ENCODE peak calls at places on chromosomes 12 and 14, in seven cellular contexts. T is WERI-Rb-1, H is RWPE2, L is neural progenitor cell, K is GM12878, B is lung, U is BJ. X is an unnamed sample.

GRCh38 chr14:96309907-96310330 is 53.2 kb downstream of the ATG2B start:
- DNase-seq in T (peak; percentile 9), H (no peak), L (no peak), K (no peak), B (no peak), U (no peak), X (no peak)

GRCh38 chr12:38149395-38150073 is 167.0 kb upstream of the ALG10B start:
- DNase-seq in T (no peak), H (peak; percentile 80), L (no peak), K (no peak), B (no peak), U (no peak), X (no peak)

GRCh38 chr12:90888316-90888715 is 66.7 kb downstream of the CCER1 start:
- DNase-seq in T (no peak), H (no peak), L (no peak), K (no peak), B (no peak), U (no peak), X (no peak)

GRCh38 chr12:110928700-110929099 is 8.3 kb upstream of the MYL2 start:
- DNase-seq in T (no peak), H (no peak), L (no peak), K (no peak), B (no peak), U (no peak), X (no peak)

GRCh38 chr12:54680374-54680773 is 32.2 kb upstream of the DCD start:
- DNase-seq in T (peak; percentile 42), H (no peak), L (peak; percentile 51), K (no peak), B (no peak), U (no peak), X (no peak)

GRCh38 chr12:68406134-68406576 is 74.0 kb upstream of the MDM1 start:
- DNase-seq in T (peak; percentile 16), H (peak; percentile 71), L (peak; percentile 24), K (no peak), B (peak; percentile 86), U (peak; percentile 34), X (no peak)

GRCh38 chr12:104352106-104352713 is 48.7 kb downstream of the EID3 start:
- DNase-seq in T (no peak), H (no peak), L (no peak), K (no peak), B (no peak), U (no peak), X (no peak)

GRCh38 chr12:76623929-76624328 is 64.4 kb upstream of the OSBPL8 start:
- DNase-seq in T (no peak), H (no peak), L (no peak), K (no peak), B (no peak), U (no peak), X (no peak)

GRCh38 chr12:51205350-51205749 is 12.5 kb downstream of the POU6F1 start:
- DNase-seq in T (no peak), H (no peak), L (no peak), K (no peak), B (no peak), U (no peak), X (no peak)

GRCh38 chr12:67650528-67651379 is 2.2 kb downstream of the DYRK2 start:
- DNase-seq in T (no peak), H (no peak), L (no peak), K (no peak), B (no peak), U (no peak), X (no peak)

GRCh38 chr12:121005346-121005815 is 10.9 kb downstream of the C12orf43 start:
- DNase-seq in T (peak; percentile 49), H (no peak), L (peak; percentile 77), K (no peak), B (no peak), U (no peak), X (peak; percentile 46)

GRCh38 chr14:65095633-65096205 is 6.6 kb downstream of the MAX start:
- DNase-seq in T (no peak), H (no peak), L (no peak), K (no peak), B (peak; percentile 51), U (peak; percentile 29), X (no peak)

GRCh38 chr12:120642806-120643205 is 2.4 kb downstream of the CABP1 start:
- DNase-seq in T (no peak), H (no peak), L (no peak), K (no peak), B (no peak), U (no peak), X (no peak)

GRCh38 chr12:129459886-129460285 is 443.9 kb downstream of the TMEM132D start:
- DNase-seq in T (no peak), H (no peak), L (no peak), K (no peak), B (no peak), U (no peak), X (no peak)

GRCh38 chr12:34207858-34208257 is 185.6 kb downstream of the ALG10 start:
- DNase-seq in T (no peak), H (no peak), L (no peak), K (no peak), B (peak; percentile 19), U (no peak), X (no peak)

GRCh38 chr12:96400631-96401060 is 407 bp upstream of the CDK17 start:
- DNase-seq in T (no peak), H (no peak), L (no peak), K (peak; percentile 40), B (no peak), U (no peak), X (no peak)

GRCh38 chr12:18864900-18865561 is 127.1 kb downstream of the CAPZA3 start:
- DNase-seq in T (no peak), H (no peak), L (no peak), K (no peak), B (no peak), U (peak; percentile 54), X (no peak)

GRCh38 chr12:128856035-128856790 is 2.9 kb downstream of the GLT1D1 start:
- DNase-seq in T (no peak), H (no peak), L (no peak), K (peak; percentile 77), B (no peak), U (no peak), X (no peak)

GRCh38 chr12:122836027-122836921 is 1.0 kb downstream of the HIP1R start:
- DNase-seq in T (no peak), H (no peak), L (peak; percentile 48), K (peak; percentile 38), B (no peak), U (no peak), X (peak; percentile 44)

GRCh38 chr14:26290007-26290530 is 307.8 kb downstream of the NOVA1 start:
- DNase-seq in T (no peak), H (no peak), L (no peak), K (no peak), B (no peak), U (no peak), X (no peak)

GRCh38 chr12:19477071-19477470 is 37.8 kb downstream of the AEBP2 start:
- DNase-seq in T (no peak), H (no peak), L (no peak), K (no peak), B (no peak), U (no peak), X (no peak)

GRCh38 chr12:42145552-42146215 is 1.0 kb upstream of the GXYLT1 start:
- DNase-seq in T (no peak), H (no peak), L (peak; percentile 69), K (no peak), B (no peak), U (no peak), X (no peak)
- H3K4me3 ChIP-seq in T (peak overlapping the region; percentile 80), H (no peak overlapping the region), L (peak overlapping the region; percentile 83), K (peak overlapping the region; percentile 82), B (no peak overlapping the region), U (no peak overlapping the region), X (peak overlapping the region; percentile 76)

DNA sequence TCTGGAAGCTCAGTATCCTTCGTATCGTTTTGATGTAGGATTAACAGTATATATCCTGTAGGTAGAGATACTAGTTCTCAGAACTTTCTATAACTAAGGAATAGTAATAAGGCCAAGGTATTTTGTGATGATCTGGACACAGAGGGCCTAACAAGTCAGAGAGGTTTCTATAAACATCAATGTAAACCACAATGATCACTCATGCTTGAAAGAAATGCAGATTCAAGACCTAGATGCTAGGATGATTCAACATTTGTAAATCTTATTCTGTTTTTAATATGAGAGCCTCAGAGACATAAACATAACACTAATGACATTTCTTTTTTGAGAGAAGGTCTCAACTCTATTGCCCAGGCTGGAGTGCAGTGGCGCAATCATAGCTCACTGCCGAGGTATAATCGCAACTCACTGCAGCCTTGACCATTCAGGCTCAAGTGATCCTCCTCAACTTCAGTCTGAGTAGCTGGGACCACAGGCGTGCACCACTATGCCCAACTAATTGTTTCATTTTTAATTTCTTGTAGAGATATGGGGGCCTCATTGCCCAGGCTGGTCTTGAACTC is 16.2 kb downstream of the SUPT16H start:
- DNase-seq in T (no peak), H (no peak), L (no peak), K (no peak), B (no peak), U (no peak), X (no peak)
- H3K36me3 ChIP-seq in T (peaks cover 98% of the 10 kb centered on the region), H (peaks cover 100% of the 10 kb centered on the region), L (peaks cover 49% of the 10 kb centered on the region), K (peaks cover 14% of the 10 kb centered on the region), B (peaks cover 55% of the 10 kb centered on the region), U (peaks cover 14% of the 10 kb centered on the region), X (peaks cover 22% of the 10 kb centered on the region)

DNA sequence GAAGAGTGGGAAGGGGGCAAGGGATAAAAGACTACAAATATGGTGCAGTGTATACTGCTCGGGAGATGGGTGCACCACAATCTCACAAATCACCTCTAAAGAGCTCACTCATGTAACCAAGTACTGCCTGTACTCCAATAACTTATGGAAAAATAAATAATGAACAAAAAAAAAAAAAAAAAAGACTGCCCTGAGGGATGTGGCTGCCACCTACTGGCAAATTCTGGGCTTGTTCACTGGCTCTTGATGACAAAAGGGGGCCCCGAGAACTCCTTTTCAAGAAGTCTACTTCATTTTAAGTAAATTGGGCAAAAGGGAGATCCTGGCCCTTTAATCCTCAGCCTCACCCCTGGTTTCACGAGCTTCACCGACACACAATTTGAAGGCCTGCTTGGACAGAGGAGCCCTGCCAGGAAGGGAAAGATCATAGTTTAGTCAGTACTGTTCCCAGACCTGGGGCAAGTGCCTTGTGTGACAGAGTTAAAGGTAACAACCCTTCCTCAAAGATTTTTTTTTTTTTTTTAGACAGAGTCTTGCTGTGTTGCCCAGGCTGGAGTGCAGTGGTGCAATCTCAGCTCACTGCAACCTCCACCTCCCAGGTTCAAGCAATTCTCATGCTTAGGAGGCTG is 26.1 kb upstream of the STAC3 start:
- DNase-seq in T (no peak), H (no peak), L (peak; percentile 46), K (no peak), B (no peak), U (no peak), X (no peak)
- TF ChIP-seq CTCF in T (peak; percentile 34), H (peak; percentile 48), L (peak; percentile 55), K (peak; percentile 36), B (no peak), U (peak; percentile 61), X (peak; percentile 49)

DNA sequence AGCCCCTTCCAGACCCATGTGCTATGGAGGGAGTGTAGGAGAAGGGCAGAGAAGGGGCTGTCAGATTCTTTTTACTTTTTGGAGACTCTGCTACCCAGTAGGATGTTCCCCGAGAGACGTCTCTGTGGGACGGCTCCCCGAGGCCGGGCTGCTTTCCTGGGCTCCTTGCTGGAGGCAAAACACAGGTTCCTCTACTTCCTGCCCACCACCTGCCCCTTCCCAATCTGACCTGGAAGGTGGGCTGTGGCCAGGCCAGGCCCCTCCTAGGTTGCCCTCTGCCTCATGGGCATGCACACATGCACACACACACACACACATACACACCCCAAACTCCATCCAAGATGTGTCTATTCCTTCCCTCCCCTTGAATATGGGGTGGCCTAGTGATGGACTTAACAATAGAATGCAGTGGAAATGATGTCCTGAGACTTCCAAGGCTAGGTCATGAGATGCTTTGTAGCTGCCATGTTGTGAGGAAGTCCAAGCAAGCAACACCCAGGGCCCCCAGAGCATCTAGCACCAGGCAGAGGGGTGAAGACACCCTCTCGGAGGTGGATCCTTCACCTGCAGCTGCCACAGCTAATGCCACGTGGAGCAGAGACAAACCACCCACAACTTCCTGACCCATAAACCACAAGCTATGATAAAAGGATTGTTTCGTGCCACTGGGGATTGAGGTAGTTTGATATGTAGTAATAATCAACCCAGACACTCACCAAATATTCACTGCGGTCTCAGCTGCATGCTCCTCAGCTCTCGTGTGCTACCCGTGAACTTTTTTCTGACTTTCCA is 1.6 kb upstream of the ASB2 start:
- DNase-seq in T (no peak), H (no peak), L (no peak), K (peak; percentile 74), B (no peak), U (no peak), X (peak; percentile 77)
- H3K4me3 ChIP-seq in T (no peak overlapping the region), H (no peak overlapping the region), L (no peak overlapping the region), K (peak overlapping the region; percentile 67), B (no peak overlapping the region), U (no peak overlapping the region), X (no peak overlapping the region)

X was measured in GM06990.